ENCODE peak calls at places on chromosomes 1 and 21, in nine cellular contexts. One of them, this sample, is unnamed.

GRCh38 chr1:224733021-224733911 is 117.1 kb downstream of the CNIH3 start:
- DNase-seq in A549: no peak
- DNase-seq in ovary: no peak
- DNase-seq in sigmoid colon: no peak
- DNase-seq in suprapubic skin: no peak
- DNase-seq in K562: no peak
- DNase-seq in transverse colon: no peak
- DNase-seq in tibial nerve: no peak
- DNase-seq in H1: no peak
- DNase-seq in this sample: no peak

GRCh38 chr1:178819123-178819522 is 51.8 kb downstream of the ANGPTL1 start:
- DNase-seq in A549: no peak
- DNase-seq in ovary: no peak
- DNase-seq in sigmoid colon: no peak
- DNase-seq in suprapubic skin: no peak
- DNase-seq in K562: no peak
- DNase-seq in transverse colon: no peak
- DNase-seq in tibial nerve: no peak
- DNase-seq in H1: no peak
- DNase-seq in this sample: no peak

GRCh38 chr1:23742670-23743286 is 493 bp upstream of the ELOA start:
- DNase-seq in A549: no peak
- DNase-seq in ovary: no peak
- DNase-seq in sigmoid colon: peak
- DNase-seq in suprapubic skin: peak
- DNase-seq in K562: no peak
- DNase-seq in transverse colon: peak
- DNase-seq in tibial nerve: no peak
- DNase-seq in H1: no peak
- DNase-seq in this sample: no peak

GRCh38 chr1:108829498-108829916 is 27.4 kb downstream of the AKNAD1 start:
- DNase-seq in A549: no peak
- DNase-seq in ovary: no peak
- DNase-seq in sigmoid colon: no peak
- DNase-seq in suprapubic skin: no peak
- DNase-seq in K562: no peak
- DNase-seq in transverse colon: no peak
- DNase-seq in tibial nerve: no peak
- DNase-seq in H1: no peak
- DNase-seq in this sample: no peak

GRCh38 chr1:204503122-204503912 is 8.7 kb upstream of the PIK3C2B start:
- DNase-seq in A549: peak
- DNase-seq in ovary: no peak
- DNase-seq in sigmoid colon: no peak
- DNase-seq in suprapubic skin: no peak
- DNase-seq in K562: peak
- DNase-seq in transverse colon: no peak
- DNase-seq in tibial nerve: peak
- DNase-seq in H1: no peak
- DNase-seq in this sample: no peak

GRCh38 chr1:235067396-235068154 is 61.1 kb downstream of the TOMM20 start:
- DNase-seq in A549: peak
- DNase-seq in ovary: no peak
- DNase-seq in sigmoid colon: peak
- DNase-seq in suprapubic skin: peak
- DNase-seq in K562: no peak
- DNase-seq in transverse colon: peak
- DNase-seq in tibial nerve: peak
- DNase-seq in H1: no peak
- DNase-seq in this sample: peak

GRCh38 chr1:207896547-207896946 is 14.4 kb downstream of the CD34 start:
- DNase-seq in A549: no peak
- DNase-seq in ovary: no peak
- DNase-seq in sigmoid colon: no peak
- DNase-seq in suprapubic skin: no peak
- DNase-seq in K562: no peak
- DNase-seq in transverse colon: no peak
- DNase-seq in tibial nerve: no peak
- DNase-seq in H1: no peak
- DNase-seq in this sample: no peak

GRCh38 chr1:188062456-188062855 is 1233.7 kb downstream of the PLA2G4A start:
- DNase-seq in A549: no peak
- DNase-seq in ovary: no peak
- DNase-seq in sigmoid colon: no peak
- DNase-seq in suprapubic skin: no peak
- DNase-seq in K562: no peak
- DNase-seq in transverse colon: no peak
- DNase-seq in tibial nerve: no peak
- DNase-seq in H1: no peak
- DNase-seq in this sample: no peak

GRCh38 chr1:20361805-20362381 is 71.2 kb downstream of the VWA5B1 start:
- DNase-seq in A549: peak
- DNase-seq in ovary: peak
- DNase-seq in sigmoid colon: no peak
- DNase-seq in suprapubic skin: no peak
- DNase-seq in K562: peak
- DNase-seq in transverse colon: peak
- DNase-seq in tibial nerve: peak
- DNase-seq in H1: peak
- DNase-seq in this sample: peak

GRCh38 chr1:222464841-222465210 is 83.1 kb downstream of the HHIPL2 start:
- DNase-seq in A549: peak
- DNase-seq in ovary: peak
- DNase-seq in sigmoid colon: peak
- DNase-seq in suprapubic skin: no peak
- DNase-seq in K562: peak
- DNase-seq in transverse colon: peak
- DNase-seq in tibial nerve: peak
- DNase-seq in H1: peak
- DNase-seq in this sample: peak

GRCh38 chr1:242043165-242043564 is 44.3 kb upstream of the MAP1LC3C start:
- DNase-seq in A549: no peak
- DNase-seq in ovary: no peak
- DNase-seq in sigmoid colon: no peak
- DNase-seq in suprapubic skin: no peak
- DNase-seq in K562: no peak
- DNase-seq in transverse colon: no peak
- DNase-seq in tibial nerve: no peak
- DNase-seq in H1: peak
- DNase-seq in this sample: no peak

GRCh38 chr1:64309468-64309867 is 106.0 kb downstream of the UBE2U start:
- DNase-seq in A549: no peak
- DNase-seq in ovary: no peak
- DNase-seq in sigmoid colon: no peak
- DNase-seq in suprapubic skin: no peak
- DNase-seq in K562: no peak
- DNase-seq in transverse colon: no peak
- DNase-seq in tibial nerve: no peak
- DNase-seq in H1: no peak
- DNase-seq in this sample: no peak

GRCh38 chr21:35508389-35508888 is 459.3 kb upstream of the RUNX1 start:
- DNase-seq in A549: no peak
- DNase-seq in ovary: no peak
- DNase-seq in sigmoid colon: peak
- DNase-seq in suprapubic skin: peak
- DNase-seq in K562: peak
- DNase-seq in transverse colon: peak
- DNase-seq in tibial nerve: peak
- DNase-seq in H1: peak
- DNase-seq in this sample: peak

GRCh38 chr1:21914468-21914867 is 22.6 kb downstream of the HSPG2 start:
- DNase-seq in A549: no peak
- DNase-seq in ovary: no peak
- DNase-seq in sigmoid colon: no peak
- DNase-seq in suprapubic skin: no peak
- DNase-seq in K562: no peak
- DNase-seq in transverse colon: no peak
- DNase-seq in tibial nerve: no peak
- DNase-seq in H1: no peak
- DNase-seq in this sample: no peak

GRCh38 chr1:234114648-234115307 is 210.3 kb downstream of the SLC35F3 start:
- DNase-seq in A549: peak
- DNase-seq in ovary: no peak
- DNase-seq in sigmoid colon: no peak
- DNase-seq in suprapubic skin: no peak
- DNase-seq in K562: peak
- DNase-seq in transverse colon: peak
- DNase-seq in tibial nerve: peak
- DNase-seq in H1: no peak
- DNase-seq in this sample: no peak

GRCh38 chr1:234851450-234852438 is 241.8 kb upstream of the IRF2BP2 start:
- DNase-seq in A549: no peak
- DNase-seq in ovary: no peak
- DNase-seq in sigmoid colon: no peak
- DNase-seq in suprapubic skin: no peak
- DNase-seq in K562: no peak
- DNase-seq in transverse colon: no peak
- DNase-seq in tibial nerve: no peak
- DNase-seq in H1: no peak
- DNase-seq in this sample: no peak

GRCh38 chr1:102799496-102799895 is 308.8 kb downstream of the COL11A1 start:
- DNase-seq in A549: no peak
- DNase-seq in ovary: no peak
- DNase-seq in sigmoid colon: no peak
- DNase-seq in suprapubic skin: no peak
- DNase-seq in K562: no peak
- DNase-seq in transverse colon: no peak
- DNase-seq in tibial nerve: no peak
- DNase-seq in H1: no peak
- DNase-seq in this sample: no peak

GRCh38 chr1:62687421-62687902 is 724 bp downstream of the DOCK7 start:
- DNase-seq in A549: peak
- DNase-seq in ovary: peak
- DNase-seq in sigmoid colon: peak
- DNase-seq in suprapubic skin: peak
- DNase-seq in K562: peak
- DNase-seq in transverse colon: no peak
- DNase-seq in tibial nerve: peak
- DNase-seq in H1: peak
- DNase-seq in this sample: peak

DNA sequence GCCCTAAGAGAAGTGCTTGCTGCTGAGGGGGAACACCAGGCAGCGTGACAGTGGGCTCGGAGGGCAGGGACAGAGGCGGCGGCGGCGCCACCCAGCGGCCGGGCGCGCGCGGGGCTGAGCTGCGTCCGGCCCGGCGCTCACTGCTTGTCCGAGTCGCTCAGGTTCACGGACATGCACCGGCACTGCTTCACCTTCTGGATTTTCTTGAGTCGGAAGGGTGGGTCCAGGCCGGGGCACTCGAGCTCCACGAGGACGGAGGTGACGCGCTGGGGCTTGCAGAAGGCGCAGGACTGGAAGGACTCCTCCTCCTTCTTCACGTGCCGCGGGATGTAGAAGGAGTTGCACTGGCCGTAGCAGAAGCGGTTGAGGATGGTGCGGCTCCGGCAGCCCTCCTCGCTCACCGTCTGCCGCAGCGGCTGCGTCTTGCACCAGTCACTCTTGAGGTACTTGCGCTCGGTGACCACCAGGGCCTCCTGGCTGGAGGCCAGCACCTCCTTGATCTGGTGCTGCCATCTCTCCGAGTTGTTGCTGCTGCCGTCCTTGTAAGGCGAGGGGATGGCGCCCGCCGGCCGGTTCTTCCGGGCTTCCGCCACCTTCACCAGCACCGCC is 119.0 kb downstream of the GREM2 start:
- DNase-seq in A549: peak
- DNase-seq in ovary: peak
- DNase-seq in sigmoid colon: no peak
- DNase-seq in suprapubic skin: no peak
- DNase-seq in K562: peak
- DNase-seq in transverse colon: peak
- DNase-seq in tibial nerve: no peak
- DNase-seq in H1: peak
- DNase-seq in this sample: no peak
- H3K4me3 ChIP-seq in A549: peak
- H3K4me3 ChIP-seq in ovary: no peak
- H3K4me3 ChIP-seq in sigmoid colon: no peak
- H3K4me3 ChIP-seq in suprapubic skin: no peak
- H3K4me3 ChIP-seq in K562: peak
- H3K4me3 ChIP-seq in transverse colon: no peak
- H3K4me3 ChIP-seq in tibial nerve: no peak
- H3K4me3 ChIP-seq in H1: peak
- H3K4me3 ChIP-seq in this sample: no peak

GRCh38 chr21:27564684-27565280 is 597.9 kb upstream of the ADAMTS5 start:
- DNase-seq in A549: no peak
- DNase-seq in ovary: peak
- DNase-seq in sigmoid colon: no peak
- DNase-seq in suprapubic skin: no peak
- DNase-seq in K562: peak
- DNase-seq in transverse colon: peak
- DNase-seq in tibial nerve: peak
- DNase-seq in H1: no peak
- DNase-seq in this sample: peak
- TF ChIP-seq EP300 in A549: no peak
- TF ChIP-seq EP300 in ovary: no peak
- TF ChIP-seq EP300 in sigmoid colon: no peak
- TF ChIP-seq EP300 in suprapubic skin: no peak
- TF ChIP-seq EP300 in K562: no peak
- TF ChIP-seq EP300 in transverse colon: no peak
- TF ChIP-seq EP300 in tibial nerve: no peak
- TF ChIP-seq EP300 in H1: no peak
- TF ChIP-seq EP300 in this sample: no peak

GRCh38 chr1:18868801-18869424 is 9.5 kb upstream of the TAS1R2 start:
- DNase-seq in A549: no peak
- DNase-seq in ovary: no peak
- DNase-seq in sigmoid colon: no peak
- DNase-seq in suprapubic skin: no peak
- DNase-seq in K562: no peak
- DNase-seq in transverse colon: no peak
- DNase-seq in tibial nerve: no peak
- DNase-seq in H1: no peak
- DNase-seq in this sample: no peak
- H3K4me3 ChIP-seq in A549: no peak
- H3K4me3 ChIP-seq in ovary: no peak
- H3K4me3 ChIP-seq in sigmoid colon: no peak
- H3K4me3 ChIP-seq in suprapubic skin: no peak
- H3K4me3 ChIP-seq in K562: no peak
- H3K4me3 ChIP-seq in transverse colon: no peak
- H3K4me3 ChIP-seq in tibial nerve: no peak
- H3K4me3 ChIP-seq in H1: no peak
- H3K4me3 ChIP-seq in this sample: no peak

DNA sequence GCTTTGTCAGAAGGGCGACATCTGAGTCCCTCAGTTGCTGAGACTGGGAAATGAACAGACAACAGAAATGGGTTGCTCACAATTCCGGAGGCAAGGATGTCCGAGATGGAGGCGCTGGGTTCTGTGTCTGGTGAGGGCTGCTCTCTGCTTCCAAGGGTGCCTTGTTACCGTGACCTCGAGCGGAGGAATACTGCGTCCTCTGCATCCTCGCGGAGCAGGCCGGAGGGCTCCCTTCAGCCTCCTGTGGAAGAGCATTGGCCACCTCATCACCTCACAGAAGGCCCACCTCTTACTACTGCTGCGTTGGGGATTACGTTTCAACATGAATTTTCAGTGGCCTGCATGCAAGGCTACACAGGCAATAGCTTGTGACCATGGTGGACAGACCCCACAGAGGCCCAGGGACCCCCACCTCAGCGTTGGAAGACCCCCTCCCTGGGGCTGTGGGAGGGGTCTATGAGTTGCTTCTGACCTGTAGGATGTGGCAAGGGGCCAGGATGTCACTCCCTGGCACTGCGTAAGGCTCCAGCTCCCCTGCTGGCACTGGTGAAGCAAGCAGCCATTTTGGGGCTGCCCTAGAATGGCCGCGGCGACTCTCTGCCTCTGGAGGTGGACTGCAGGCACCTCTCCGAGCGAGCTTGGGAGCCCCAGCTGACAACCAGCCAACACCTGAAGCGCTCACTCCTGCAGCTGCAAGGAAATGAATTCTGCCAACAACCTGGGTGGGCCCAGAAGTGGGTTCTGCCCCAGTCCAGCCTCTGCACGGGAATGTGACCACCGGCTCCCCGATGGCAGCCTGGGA is 36.3 kb upstream of the COL6A1 start:
- DNase-seq in A549: no peak
- DNase-seq in ovary: no peak
- DNase-seq in sigmoid colon: no peak
- DNase-seq in suprapubic skin: peak
- DNase-seq in K562: no peak
- DNase-seq in transverse colon: no peak
- DNase-seq in tibial nerve: no peak
- DNase-seq in H1: no peak
- DNase-seq in this sample: no peak
- TF ChIP-seq EP300 in A549: no peak
- TF ChIP-seq EP300 in ovary: no peak
- TF ChIP-seq EP300 in sigmoid colon: no peak
- TF ChIP-seq EP300 in suprapubic skin: no peak
- TF ChIP-seq EP300 in K562: no peak
- TF ChIP-seq EP300 in transverse colon: no peak
- TF ChIP-seq EP300 in tibial nerve: no peak
- TF ChIP-seq EP300 in H1: no peak
- TF ChIP-seq EP300 in this sample: no peak